ENCODE peak calls at places on chromosomes 13 and 19, in seven cellular contexts. E is SK-MEL-5, N is foreskin melanocyte, G is NCI-H510A, M is NCI-H748 treated with DMSO at 0.1 percent for 48 hours, V is NCI-H1092 treated with DMSO at 0.1 percent for 48 hours, O is posterior cingulate gyrus. T is an unnamed sample.

GRCh38 chr19:28045621-28046020 is 1167.3 kb downstream of the UQCRFS1 start:
- DNase-seq in V (no peak), M (no peak), N (no peak), G (no peak), O (no peak), E (no peak), T (no peak)

GRCh38 chr13:65090191-65090590 is 2139.9 kb downstream of the PCDH9 start:
- DNase-seq in M (no peak), V (no peak), O (no peak), E (no peak), N (no peak), G (no peak), T (no peak)

GRCh38 chr13:98492335-98493034 is 84.4 kb downstream of the STK24 start:
- DNase-seq in M (no peak), O (no peak), N (no peak), V (no peak), G (no peak), E (no peak), T (no peak)

GRCh38 chr19:8569066-8569761 is 8.0 kb downstream of the MYO1F start:
- DNase-seq in V (no peak), E (peak; percentile 62), G (no peak), M (no peak), O (peak; percentile 24), N (peak; percentile 69), T (peak; percentile 89)

GRCh38 chr13:26037302-26037701 is 14.5 kb downstream of the SHISA2 start:
- DNase-seq in N (peak; percentile 11), O (peak; percentile 74), G (no peak), E (peak; percentile 86), V (peak; percentile 31), M (peak; percentile 73), T (no peak)

GRCh38 chr13:52848455-52849190 is at the start of gene PCDH8:
- DNase-seq in N (no peak), G (peak; percentile 71), V (peak; percentile 86), E (peak; percentile 64), O (peak; percentile 56), M (peak; percentile 91), T (peak; percentile 65)

GRCh38 chr19:492091-492531 is 4.2 kb upstream of the MADCAM1 start:
- DNase-seq in G (no peak), M (no peak), V (no peak), N (no peak), E (no peak), O (no peak), T (no peak)

GRCh38 chr13:78121459-78122348 is 203.1 kb upstream of the EDNRB start:
- DNase-seq in N (peak; percentile 59), O (peak; percentile 46), M (peak; percentile 69), V (peak; percentile 84), E (peak; percentile 83), G (no peak), T (peak; percentile 23)

GRCh38 chr19:10070730-10071446 is 15.2 kb upstream of the SHFL start:
- DNase-seq in V (no peak), G (no peak), E (no peak), O (no peak), M (no peak), N (no peak), T (no peak)

GRCh38 chr19:7337380-7338194 is 11.2 kb upstream of the ARHGEF18 start:
- DNase-seq in M (no peak), G (no peak), V (no peak), N (no peak), O (no peak), E (no peak), T (no peak)

GRCh38 chr19:55563261-55563690 is 17.4 kb downstream of the ZNF579 start:
- DNase-seq in E (no peak), M (peak; percentile 7), O (no peak), V (peak; percentile 71), N (no peak), G (no peak), T (peak; percentile 97)

GRCh38 chr13:47277774-47278173 is 380.9 kb upstream of the HTR2A start:
- DNase-seq in E (no peak), G (no peak), V (no peak), M (no peak), O (no peak), N (no peak), T (no peak)

GRCh38 chr19:33826521-33826920 is 29.9 kb downstream of the KCTD15 start:
- DNase-seq in G (no peak), V (no peak), N (no peak), M (no peak), O (no peak), E (no peak), T (no peak)

GRCh38 chr13:100461309-100462035 is 127.1 kb downstream of the GGACT start:
- DNase-seq in E (no peak), G (peak; percentile 37), O (no peak), N (no peak), V (peak; percentile 94), M (peak; percentile 84), T (no peak)

GRCh38 chr19:12574036-12574435 is 22.8 kb upstream of the ZNF564 start:
- DNase-seq in E (no peak), O (no peak), M (peak; percentile 67), G (peak; percentile 46), N (no peak), V (peak; percentile 2), T (no peak)